ENCODE peak calls at places on chromosomes 6 and 20, in eight cellular contexts. L is small intestine; S is tibial nerve; V is stomach; Y is transverse colon; U is aorta; O is CD8-positive, alpha-beta memory T cell; Z is PC-3. C is an unnamed sample. For H3K27me3, the result is how much of the 10 kb centered on the place peaks cover.

GRCh38 chr6:92181347-92181746 is 1238.0 kb downstream of the EPHA7 start:
- DNase-seq in L (no peak), S (no peak), V (no peak), Y (no peak), U (no peak), O (no peak), Z (no peak), C (no peak)

GRCh38 chr6:24951831-24952299 is 16.1 kb upstream of the RIPOR2 start:
- DNase-seq in L (peak), S (no peak), V (no peak), Y (peak), U (no peak), O (no peak), Z (no peak), C (peak)

GRCh38 chr6:92114091-92114490 is 1305.3 kb downstream of the EPHA7 start:
- DNase-seq in L (no peak), S (no peak), V (no peak), Y (no peak), U (no peak), O (no peak), Z (no peak), C (no peak)

GRCh38 chr6:14858808-14859207 is 387.1 kb upstream of the JARID2 start:
- DNase-seq in L (no peak), S (no peak), V (no peak), Y (no peak), U (no peak), O (no peak), Z (no peak), C (no peak)

GRCh38 chr6:145728986-145729385 is 6.3 kb downstream of the EPM2A start:
- DNase-seq in L (no peak), S (no peak), V (no peak), Y (no peak), U (no peak), O (no peak), Z (no peak), C (no peak)

GRCh38 chr6:41367700-41368099 is 32.3 kb downstream of the NCR2 start:
- DNase-seq in L (peak), S (no peak), V (peak), Y (peak), U (no peak), O (no peak), Z (peak), C (no peak)

GRCh38 chr20:62202083-62202395 is 18.0 kb downstream of the HRH3 start:
- DNase-seq in L (no peak), S (no peak), V (no peak), Y (no peak), U (peak), O (no peak), Z (peak), C (no peak)

GRCh38 chr6:44011350-44011925 is 115.8 kb downstream of the MRPL14 start:
- DNase-seq in L (no peak), S (no peak), V (no peak), Y (no peak), U (no peak), O (no peak), Z (peak), C (no peak)

GRCh38 chr20:44776977-44777376 is 31.3 kb downstream of the KCNK15 start:
- DNase-seq in L (no peak), S (no peak), V (no peak), Y (no peak), U (no peak), O (no peak), Z (peak), C (no peak)

GRCh38 chr6:113856011-113856551 is 1.1 kb upstream of the MARCKS start:
- DNase-seq in L (peak), S (no peak), V (peak), Y (peak), U (peak), O (no peak), Z (peak), C (no peak)

GRCh38 chr6:44221291-44221960 is 2.0 kb upstream of the SLC29A1 start:
- DNase-seq in L (peak), S (peak), V (peak), Y (peak), U (peak), O (peak), Z (peak), C (peak)

GRCh38 chr6:143513410-143513809 is 1.9 kb upstream of the FUCA2 start:
- DNase-seq in L (peak), S (no peak), V (peak), Y (peak), U (no peak), O (peak), Z (peak), C (peak)

GRCh38 chr6:31713991-31714684 is 1.0 kb upstream of the LY6G6D start:
- DNase-seq in L (no peak), S (no peak), V (no peak), Y (peak), U (no peak), O (no peak), Z (no peak), C (no peak)

GRCh38 chr6:79048611-79049010 is 29.4 kb downstream of the PHIP start:
- DNase-seq in L (peak), S (no peak), V (no peak), Y (no peak), U (no peak), O (no peak), Z (peak), C (no peak)

GRCh38 chr20:20827992-20828597 is 115.7 kb upstream of the RALGAPA2 start:
- DNase-seq in L (no peak), S (no peak), V (no peak), Y (no peak), U (no peak), O (no peak), Z (no peak), C (no peak)

GRCh38 chr6:166494757-166495486 is 91.6 kb downstream of the RAMACL start:
- DNase-seq in L (no peak), S (no peak), V (no peak), Y (no peak), U (no peak), O (no peak), Z (no peak), C (peak)

GRCh38 chr6:36697481-36697903 is at the start of gene RAB44:
- DNase-seq in L (no peak), S (no peak), V (no peak), Y (no peak), U (peak), O (no peak), Z (no peak), C (no peak)

GRCh38 chr6:89481695-89482094 is 48.7 kb downstream of the ANKRD6 start:
- DNase-seq in L (no peak), S (no peak), V (no peak), Y (no peak), U (no peak), O (no peak), Z (no peak), C (no peak)

GRCh38 chr6:5469101-5469846 is 208.0 kb downstream of the FARS2 start:
- DNase-seq in L (no peak), S (no peak), V (no peak), Y (no peak), U (no peak), O (no peak), Z (no peak), C (no peak)

GRCh38 chr6:103800131-103800670 is 1059.5 kb downstream of the HACE1 start:
- DNase-seq in L (no peak), S (no peak), V (no peak), Y (no peak), U (no peak), O (no peak), Z (no peak), C (no peak)

GRCh38 chr6:112470396-112470795 is 123.3 kb downstream of the RFPL4B start:
- DNase-seq in L (no peak), S (no peak), V (no peak), Y (no peak), U (no peak), O (no peak), Z (no peak), C (no peak)

GRCh38 chr6:126033696-126034095 is 47.4 kb downstream of the TRMT11 start:
- DNase-seq in L (peak), S (no peak), V (no peak), Y (peak), U (no peak), O (no peak), Z (peak), C (peak)

GRCh38 chr20:62350629-62351422 is 16.3 kb downstream of the LAMA5 start:
- DNase-seq in L (no peak), S (no peak), V (no peak), Y (no peak), U (peak), O (no peak), Z (no peak), C (no peak)

GRCh38 chr6:147366290-147366689 is 142.2 kb upstream of the SAMD5 start:
- DNase-seq in L (no peak), S (no peak), V (no peak), Y (no peak), U (no peak), O (no peak), Z (no peak), C (no peak)

GRCh38 chr6:16228043-16228442 is 10.3 kb upstream of the GMPR start:
- DNase-seq in L (no peak), S (no peak), V (no peak), Y (no peak), U (no peak), O (no peak), Z (no peak), C (no peak)

GRCh38 chr6:3194535-3195376 is 32.7 kb downstream of the TUBB2B start:
- DNase-seq in L (no peak), S (no peak), V (no peak), Y (no peak), U (no peak), O (no peak), Z (no peak), C (no peak)

GRCh38 chr6:159249752-159250151 is 80.6 kb downstream of the FNDC1 start:
- DNase-seq in L (no peak), S (no peak), V (no peak), Y (no peak), U (no peak), O (no peak), Z (no peak), C (no peak)

GRCh38 chr6:162165479-162165878 is 562.1 kb downstream of the PRKN start:
- DNase-seq in L (no peak), S (no peak), V (no peak), Y (no peak), U (no peak), O (no peak), Z (no peak), C (no peak)

GRCh38 chr6:108654465-108655106 is 93.9 kb downstream of the FOXO3 start:
- DNase-seq in L (no peak), S (no peak), V (no peak), Y (no peak), U (no peak), O (no peak), Z (no peak), C (no peak)

GRCh38 chr6:83815631-83816030 is 37.5 kb upstream of the RIPPLY2 start:
- DNase-seq in L (no peak), S (no peak), V (no peak), Y (no peak), U (no peak), O (no peak), Z (peak), C (no peak)

GRCh38 chr6:31129130-31129529 is 8.9 kb upstream of the CDSN start:
- DNase-seq in L (no peak), S (no peak), V (no peak), Y (no peak), U (no peak), O (no peak), Z (peak), C (no peak)

GRCh38 chr6:98836025-98836961 is 1.9 kb downstream of the POU3F2 start:
- DNase-seq in L (no peak), S (no peak), V (no peak), Y (no peak), U (no peak), O (no peak), Z (no peak), C (no peak)

GRCh38 chr6:164039954-164040375 is 625.4 kb downstream of the QKI start:
- DNase-seq in L (no peak), S (no peak), V (peak), Y (peak), U (peak), O (no peak), Z (no peak), C (peak)

GRCh38 chr6:139474145-139475108 is 100.0 kb upstream of the CITED2 start:
- DNase-seq in L (peak), S (peak), V (no peak), Y (peak), U (no peak), O (no peak), Z (no peak), C (no peak)

GRCh38 chr6:150717419-150717818 is 117.7 kb downstream of the PLEKHG1 start:
- DNase-seq in L (peak), S (no peak), V (peak), Y (peak), U (no peak), O (no peak), Z (peak), C (no peak)

GRCh38 chr6:90892271-90892670 is 305.4 kb upstream of the MAP3K7 start:
- DNase-seq in L (no peak), S (no peak), V (no peak), Y (no peak), U (no peak), O (no peak), Z (no peak), C (no peak)

GRCh38 chr6:160882741-160883340 is 108.7 kb upstream of the MAP3K4 start:
- DNase-seq in L (no peak), S (no peak), V (no peak), Y (no peak), U (no peak), O (no peak), Z (no peak), C (no peak)

GRCh38 chr20:40457404-40457803 is 231.6 kb downstream of the MAFB start:
- DNase-seq in L (no peak), S (no peak), V (no peak), Y (no peak), U (no peak), O (no peak), Z (no peak), C (no peak)

DNA sequence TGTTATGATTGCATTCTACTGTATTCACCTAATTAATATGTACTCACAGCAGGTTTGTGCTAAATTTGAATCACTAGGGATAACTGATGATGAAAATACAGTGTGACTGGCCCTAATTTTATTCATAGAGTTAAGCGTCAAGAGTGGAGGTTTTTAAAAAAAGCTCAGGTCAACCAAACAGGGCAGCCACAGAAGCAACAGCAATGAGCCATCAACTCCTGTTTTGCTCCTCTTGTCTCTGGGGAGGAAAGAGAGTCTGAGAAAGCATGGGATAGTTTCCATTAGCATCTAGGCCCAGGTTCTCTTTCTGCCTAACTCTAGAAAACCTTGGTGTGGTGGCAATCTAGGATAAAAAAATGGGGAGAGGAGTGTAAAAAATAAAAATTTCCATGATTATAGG is 122.1 kb downstream of the OGFRL1 start:
- DNase-seq in L (no peak), S (no peak), V (no peak), Y (no peak), U (no peak), O (no peak), Z (no peak), C (no peak)
- H3K27ac ChIP-seq in L (no peak), S (no peak), V (no peak), Y (no peak), U (no peak), O (no peak), Z (peak), C (no peak)

GRCh38 chr20:48822879-48823385 is 4.9 kb downstream of the PREX1 start:
- DNase-seq in L (peak), S (no peak), V (no peak), Y (peak), U (no peak), O (no peak), Z (no peak), C (no peak)

GRCh38 chr20:48825551-48825885 is 2.3 kb downstream of the PREX1 start:
- DNase-seq in L (no peak), S (no peak), V (no peak), Y (no peak), U (no peak), O (no peak), Z (no peak), C (no peak)

GRCh38 chr20:48823476-48823875 is 4.3 kb downstream of the PREX1 start:
- DNase-seq in L (no peak), S (no peak), V (no peak), Y (no peak), U (no peak), O (no peak), Z (no peak), C (no peak)

GRCh38 chr20:48824830-48825550 is 2.8 kb downstream of the PREX1 start:
- DNase-seq in L (no peak), S (no peak), V (no peak), Y (no peak), U (no peak), O (no peak), Z (no peak), C (no peak)

GRCh38 chr20:48823960-48824497 is 3.8 kb downstream of the PREX1 start:
- DNase-seq in L (no peak), S (no peak), V (no peak), Y (no peak), U (no peak), O (peak), Z (peak), C (no peak)
- H3K4me3 ChIP-seq in L (no peak), S (no peak), V (peak), Y (no peak), U (no peak), O (peak), Z (peak), C (peak)

GRCh38 chr6:33116417-33116816 is 40.6 kb downstream of the HLA-DPB1 start:
- DNase-seq in L (no peak), S (no peak), V (no peak), Y (no peak), U (no peak), O (no peak), Z (no peak), C (no peak)
- H3K27me3 ChIP-seq in L (under half), S (under half), V (under half), Y (half or more), U (under half), O (under half), Z (half or more), C (under half)

GRCh38 chr20:13684566-13685222 is 46.0 kb upstream of the TASP1 start:
- DNase-seq in L (no peak), S (no peak), V (no peak), Y (no peak), U (no peak), O (no peak), Z (no peak), C (no peak)

GRCh38 chr20:13690948-13691347 is 52.2 kb upstream of the TASP1 start:
- DNase-seq in L (no peak), S (no peak), V (no peak), Y (no peak), U (no peak), O (no peak), Z (no peak), C (no peak)

GRCh38 chr20:13683833-13684232 is 45.1 kb upstream of the TASP1 start:
- DNase-seq in L (no peak), S (no peak), V (no peak), Y (no peak), U (no peak), O (no peak), Z (no peak), C (no peak)

GRCh38 chr20:13685623-13686022 is 46.9 kb upstream of the TASP1 start:
- DNase-seq in L (no peak), S (no peak), V (no peak), Y (no peak), U (no peak), O (no peak), Z (no peak), C (no peak)

GRCh38 chr20:13687827-13688226 is 49.1 kb upstream of the TASP1 start:
- DNase-seq in L (no peak), S (no peak), V (no peak), Y (no peak), U (no peak), O (no peak), Z (no peak), C (no peak)
- H3K27ac ChIP-seq in L (no peak), S (peak), V (no peak), Y (no peak), U (no peak), O (no peak), Z (no peak), C (no peak)

GRCh38 chr20:12056836-12057235 is 139.1 kb downstream of the BTBD3 start:
- DNase-seq in L (no peak), S (no peak), V (no peak), Y (no peak), U (no peak), O (no peak), Z (no peak), C (no peak)

GRCh38 chr20:12054556-12054955 is 136.9 kb downstream of the BTBD3 start:
- DNase-seq in L (no peak), S (no peak), V (no peak), Y (no peak), U (no peak), O (no peak), Z (no peak), C (no peak)

GRCh38 chr20:12049125-12049524 is 131.4 kb downstream of the BTBD3 start:
- DNase-seq in L (peak), S (no peak), V (no peak), Y (no peak), U (no peak), O (no peak), Z (peak), C (no peak)

GRCh38 chr20:12051206-12052163 is 133.8 kb downstream of the BTBD3 start:
- DNase-seq in L (no peak), S (no peak), V (no peak), Y (no peak), U (no peak), O (no peak), Z (no peak), C (no peak)

GRCh38 chr20:12053348-12053747 is 135.7 kb downstream of the BTBD3 start:
- DNase-seq in L (peak), S (no peak), V (no peak), Y (no peak), U (no peak), O (no peak), Z (peak), C (no peak)
- H3K4me3 ChIP-seq in L (no peak), S (no peak), V (no peak), Y (no peak), U (no peak), O (no peak), Z (no peak), C (no peak)

DNA sequence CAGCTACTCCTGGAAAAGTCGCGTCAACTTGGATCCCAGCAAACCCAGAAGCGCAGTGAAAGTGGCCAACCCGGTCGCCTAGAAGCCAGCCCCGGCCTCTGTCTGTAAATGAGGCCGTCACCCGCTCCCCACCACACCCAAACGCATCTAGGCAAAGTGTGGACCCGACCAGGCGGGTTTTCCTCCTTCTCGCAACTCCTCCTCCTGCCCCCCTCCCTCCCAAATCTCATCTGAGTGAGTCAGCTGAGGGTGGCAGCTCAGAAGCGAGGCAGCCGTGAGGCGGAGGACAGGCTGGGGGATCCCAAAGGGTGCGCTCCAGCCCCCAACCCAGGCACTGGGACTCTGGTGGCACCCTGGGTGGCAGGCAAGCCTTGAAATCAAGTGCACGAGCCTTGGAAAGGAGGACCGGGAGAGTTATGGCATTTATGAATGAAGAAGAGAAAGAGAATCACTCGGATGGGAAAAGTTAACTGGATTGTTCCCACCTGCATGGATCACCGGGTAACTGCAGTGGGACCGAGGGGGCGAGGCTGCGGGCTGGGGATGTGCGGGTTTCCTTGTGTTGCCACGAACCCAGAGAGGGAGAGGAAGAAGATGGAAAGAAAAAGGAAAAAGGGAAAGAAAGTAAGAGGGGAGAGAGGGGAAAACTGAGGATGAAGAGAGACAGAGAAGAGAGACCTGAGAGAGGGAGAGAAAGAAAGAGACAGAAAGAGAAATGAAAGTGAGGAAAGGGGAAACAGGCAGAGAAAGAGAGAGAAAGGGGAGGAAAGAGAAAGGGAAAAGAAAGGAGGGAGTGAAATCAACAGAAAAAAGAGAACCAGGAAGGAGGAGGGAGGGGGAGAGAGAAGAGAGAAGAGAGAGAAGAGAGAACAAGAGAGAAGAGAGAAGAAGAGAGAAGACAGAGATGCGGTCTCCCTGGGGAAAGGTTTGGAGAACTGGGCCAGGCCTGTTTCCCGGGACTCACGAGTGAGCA is at the start of gene APCDD1L:
- DNase-seq in L (no peak), S (no peak), V (no peak), Y (no peak), U (peak), O (no peak), Z (peak), C (no peak)
- H3K27me3 ChIP-seq in L (under half), S (under half), V (under half), Y (under half), U (under half), O (under half), Z (under half), C (under half)

C was measured in CD4-positive, CD25-positive, alpha-beta regulatory T cell.